ENCODE peak calls at places on chromosome 18, in six cellular contexts. V, O, N, B, J and C are unnamed samples.

GRCh38 chr18:59823611-59824195 is 76.1 kb upstream of the PMAIP1 start:
- DNase-seq in B (peak; percentile 75), V (no peak), J (peak; percentile 62), O (peak; percentile 82), N (peak; percentile 31), C (peak; percentile 65)

GRCh38 chr18:35043207-35043606 is 2.0 kb downstream of the MAPRE2 start:
- DNase-seq in J (no peak), N (no peak), B (no peak), V (no peak), O (no peak), C (no peak)

GRCh38 chr18:3634250-3634939 is 184.4 kb downstream of the TGIF1 start:
- DNase-seq in N (no peak), B (no peak), J (no peak), V (no peak), O (no peak), C (no peak)

GRCh38 chr18:9876867-9877654 is 8.7 kb upstream of the TXNDC2 start:
- DNase-seq in B (no peak), N (peak; percentile 93), O (no peak), V (no peak), J (peak; percentile 81), C (peak; percentile 36)

GRCh38 chr18:58754544-58755068 is 83.3 kb downstream of the MALT1 start:
- DNase-seq in J (no peak), O (no peak), V (no peak), N (peak; percentile 27), B (peak; percentile 18), C (no peak)

GRCh38 chr18:12056034-12056883 is 37.4 kb upstream of the ANKRD62 start:
- DNase-seq in B (no peak), O (no peak), V (no peak), N (no peak), J (no peak), C (peak; percentile 25)

GRCh38 chr18:58785171-58785805 is 79.4 kb upstream of the ZNF532 start:
- DNase-seq in V (no peak), B (peak; percentile 25), N (peak; percentile 94), O (peak; percentile 59), J (peak; percentile 99), C (peak; percentile 32)

GRCh38 chr18:35753306-35753910 is 171.9 kb downstream of the GALNT1 start:
- DNase-seq in B (no peak), N (no peak), V (no peak), J (peak; percentile 72), O (no peak), C (no peak)

GRCh38 chr18:48525671-48526070 is 13.2 kb upstream of the CTIF start:
- DNase-seq in N (no peak), B (no peak), J (no peak), O (no peak), V (no peak), C (no peak)

GRCh38 chr18:25921677-25922421 is 168.6 kb downstream of the SS18 start:
- DNase-seq in O (no peak), J (peak; percentile 31), N (no peak), B (peak; percentile 45), V (no peak), C (no peak)

GRCh38 chr18:23131693-23132319 is 3.5 kb upstream of the CABLES1 start:
- DNase-seq in J (peak; percentile 60), V (peak; percentile 47), O (peak; percentile 61), N (peak; percentile 54), B (peak; percentile 64), C (peak; percentile 70)

GRCh38 chr18:46071894-46072867 is at the start of gene PSTPIP2:
- DNase-seq in J (peak; percentile 61), O (peak; percentile 76), B (peak; percentile 71), N (peak; percentile 46), V (peak; percentile 58), C (peak; percentile 78)

GRCh38 chr18:79507076-79507545 is 111.4 kb downstream of the NFATC1 start:
- DNase-seq in N (peak; percentile 66), J (no peak), O (peak; percentile 85), V (no peak), B (peak; percentile 39), C (peak; percentile 55)

GRCh38 chr18:31206787-31207381 is 44.2 kb upstream of the DSC1 start:
- DNase-seq in J (peak; percentile 97), N (peak; percentile 73), B (peak; percentile 91), V (no peak), O (peak; percentile 80), C (peak; percentile 78)

GRCh38 chr18:57819671-57820460 is 16.8 kb upstream of the ATP8B1 start:
- DNase-seq in V (no peak), N (peak; percentile 91), O (no peak), J (peak; percentile 87), B (peak; percentile 82), C (peak; percentile 83)

GRCh38 chr18:23798249-23798648 is 109.0 kb downstream of the LAMA3 start:
- DNase-seq in J (no peak), O (no peak), V (no peak), N (no peak), B (no peak), C (no peak)

GRCh38 chr18:8806105-8806797 is 100.9 kb downstream of the MTCL1 start:
- DNase-seq in J (no peak), O (no peak), N (no peak), B (no peak), V (no peak), C (no peak)

GRCh38 chr18:11043694-11044093 is 105.7 kb downstream of the PIEZO2 start:
- DNase-seq in O (no peak), V (no peak), J (no peak), N (no peak), B (no peak), C (no peak)

GRCh38 chr18:44803019-44803650 is 122.4 kb downstream of the SETBP1 start:
- DNase-seq in J (no peak), N (peak; percentile 65), B (peak; percentile 86), O (no peak), V (no peak), C (no peak)

GRCh38 chr18:49849331-49850217 is 36.2 kb upstream of the ACAA2 start:
- DNase-seq in O (no peak), B (peak; percentile 93), N (peak; percentile 91), V (no peak), J (peak; percentile 98), C (peak; percentile 82)

GRCh38 chr18:67865400-67865799 is 348.9 kb upstream of the DSEL start:
- DNase-seq in J (no peak), O (no peak), B (no peak), V (no peak), N (no peak), C (no peak)

GRCh38 chr18:67862069-67862468 is 345.5 kb upstream of the DSEL start:
- DNase-seq in V (no peak), O (no peak), B (no peak), N (peak; percentile 48), J (no peak), C (no peak)

DNA sequence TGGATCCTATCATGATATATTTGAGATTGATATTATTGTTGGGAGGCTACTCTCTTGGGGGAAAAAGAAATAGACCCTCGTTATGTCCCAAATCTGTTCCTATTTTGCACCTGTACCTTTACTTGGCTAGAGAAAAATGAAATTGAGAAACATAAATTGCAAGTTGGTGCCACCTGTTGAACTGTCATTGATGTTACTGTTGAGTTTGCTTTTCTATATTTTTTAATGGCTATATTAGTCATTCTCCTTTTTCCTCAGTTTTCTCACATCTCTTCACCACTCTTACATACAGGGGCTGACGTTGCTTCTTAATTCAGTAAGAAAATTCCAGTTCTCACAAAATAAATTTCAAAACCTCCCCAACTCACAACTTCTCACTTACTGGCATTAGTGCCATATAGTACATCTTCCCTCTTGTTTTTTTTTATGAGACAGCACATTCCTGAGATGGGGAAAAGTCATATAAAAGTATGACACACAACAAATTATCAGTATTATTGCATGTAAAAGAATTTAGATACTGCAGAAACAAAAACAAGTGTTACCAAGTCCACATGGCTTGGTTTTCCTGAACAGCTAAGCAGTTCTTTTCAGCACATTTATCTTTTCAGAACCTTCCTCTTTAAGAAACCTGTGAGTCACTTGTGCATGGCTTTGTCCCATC is 348.3 kb upstream of the DSEL start:
- DNase-seq in B (no peak), V (no peak), J (peak; percentile 5), O (no peak), N (peak; percentile 64), C (no peak)
- TF ChIP-seq CTCF in B (no peak), V (no peak), J (no peak), O (no peak), N (no peak), C (no peak)

GRCh38 chr18:37394610-37394965 is 171.0 kb downstream of the CELF4 start:
- DNase-seq in O (no peak), J (no peak), B (no peak), N (no peak), V (no peak), C (no peak)
- H3K27me3 ChIP-seq in O (peaks cover 16% of the 10 kb centered on the region), J (peaks cover 2% of the 10 kb centered on the region), B (peaks cover 19% of the 10 kb centered on the region), N (peaks cover 12% of the 10 kb centered on the region), V (no peaks in the 10 kb centered on the region), C (no peaks in the 10 kb centered on the region)

GRCh38 chr18:56298935-56299334 is 339.5 kb downstream of the TXNL1 start:
- DNase-seq in J (peak; percentile 72), O (no peak), B (no peak), N (peak; percentile 36), V (no peak), C (no peak)
- TF ChIP-seq CTCF in J (peak; percentile 33), O (no peak), B (no peak), N (peak; percentile 50), V (no peak), C (no peak)

GRCh38 chr18:67726882-67727281 is 210.4 kb upstream of the DSEL start:
- DNase-seq in O (no peak), J (no peak), N (no peak), V (no peak), B (no peak), C (no peak)

GRCh38 chr18:67731853-67732252 is 215.3 kb upstream of the DSEL start:
- DNase-seq in J (peak; percentile 85), V (no peak), O (no peak), N (peak; percentile 66), B (no peak), C (no peak)

GRCh38 chr18:67730884-67731283 is 214.4 kb upstream of the DSEL start:
- DNase-seq in V (no peak), J (peak; percentile 91), N (peak; percentile 81), B (no peak), O (no peak), C (no peak)

GRCh38 chr18:67733094-67733493 is 216.6 kb upstream of the DSEL start:
- DNase-seq in N (peak; percentile 41), B (no peak), V (no peak), O (no peak), J (peak; percentile 91), C (no peak)

GRCh38 chr18:67728364-67728763 is 211.8 kb upstream of the DSEL start:
- DNase-seq in V (no peak), N (no peak), O (no peak), B (no peak), J (no peak), C (no peak)
- H3K27me3 ChIP-seq in V (no peaks in the 10 kb centered on the region), N (no peaks in the 10 kb centered on the region), O (no peaks in the 10 kb centered on the region), B (no peaks in the 10 kb centered on the region), J (no peaks in the 10 kb centered on the region), C (no peaks in the 10 kb centered on the region)

GRCh38 chr18:629303-630150 is 27.9 kb upstream of the TYMS start:
- DNase-seq in O (no peak), J (no peak), V (no peak), N (peak; percentile 32), B (no peak), C (no peak)
- TF ChIP-seq CTCF in O (no peak), J (peak; percentile 20), V (no peak), N (peak; percentile 23), B (no peak), C (no peak)

DNA sequence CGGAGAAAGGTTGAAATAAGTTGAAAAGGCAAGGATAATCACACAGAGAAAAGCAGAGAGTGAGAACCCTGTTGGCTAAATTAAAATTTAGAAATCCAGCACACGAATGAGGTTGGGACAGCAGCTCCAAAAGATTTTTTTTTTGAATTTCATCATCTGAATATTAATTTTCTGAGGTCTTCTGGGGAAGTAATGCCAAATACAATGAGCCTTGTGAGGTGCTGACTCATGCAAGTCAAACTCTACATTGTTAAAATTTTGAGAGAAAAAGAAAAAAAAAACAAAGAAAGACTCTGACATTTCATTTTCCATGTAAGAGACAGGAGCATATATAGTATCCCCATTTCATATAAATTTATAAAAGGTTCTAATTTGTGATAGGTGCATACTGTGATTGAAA is 614.2 kb upstream of the CDH2 start:
- DNase-seq in J (no peak), B (no peak), N (no peak), O (no peak), V (no peak), C (no peak)
- H3K27me3 ChIP-seq in J (no peaks in the 10 kb centered on the region), B (no peaks in the 10 kb centered on the region), N (no peaks in the 10 kb centered on the region), O (no peaks in the 10 kb centered on the region), V (no peaks in the 10 kb centered on the region), C (no peaks in the 10 kb centered on the region)